ENCODE peak calls at places on chromosomes 5 and 9, in eight cellular contexts. One of them, this sample, is unnamed.

GRCh38 chr9:117073539-117074336 is 341.1 kb downstream of the ASTN2 start:
- DNase-seq in endothelial cell of umbilical vein: no peak
- DNase-seq in breast epithelium: peak
- DNase-seq in upper lobe of right lung: no peak
- DNase-seq in heart right ventricle: no peak
- DNase-seq in cardiac muscle cell: peak
- DNase-seq in brain microvascular endothelial cell: peak
- DNase-seq in H9: peak
- DNase-seq in this sample: no peak

GRCh38 chr9:33988219-33988890 is 60.3 kb downstream of the UBAP2 start:
- DNase-seq in brain microvascular endothelial cell: no peak
- DNase-seq in cardiac muscle cell: no peak
- DNase-seq in endothelial cell of umbilical vein: no peak
- DNase-seq in upper lobe of right lung: no peak
- DNase-seq in H9: no peak
- DNase-seq in breast epithelium: no peak
- DNase-seq in heart right ventricle: no peak
- DNase-seq in this sample: peak

GRCh38 chr9:4538621-4539020 is 48.4 kb downstream of the SLC1A1 start:
- DNase-seq in cardiac muscle cell: no peak
- DNase-seq in breast epithelium: no peak
- DNase-seq in endothelial cell of umbilical vein: no peak
- DNase-seq in heart right ventricle: no peak
- DNase-seq in upper lobe of right lung: no peak
- DNase-seq in brain microvascular endothelial cell: no peak
- DNase-seq in H9: no peak
- DNase-seq in this sample: no peak

GRCh38 chr5:23139338-23140171 is 286.4 kb upstream of the CDH12 start:
- DNase-seq in endothelial cell of umbilical vein: peak
- DNase-seq in upper lobe of right lung: no peak
- DNase-seq in cardiac muscle cell: peak
- DNase-seq in H9: no peak
- DNase-seq in brain microvascular endothelial cell: no peak
- DNase-seq in breast epithelium: no peak
- DNase-seq in heart right ventricle: no peak
- DNase-seq in this sample: no peak

GRCh38 chr9:37746448-37747270 is 6.9 kb upstream of the TRMT10B start:
- DNase-seq in heart right ventricle: no peak
- DNase-seq in H9: no peak
- DNase-seq in cardiac muscle cell: no peak
- DNase-seq in breast epithelium: no peak
- DNase-seq in upper lobe of right lung: no peak
- DNase-seq in endothelial cell of umbilical vein: no peak
- DNase-seq in brain microvascular endothelial cell: no peak
- DNase-seq in this sample: no peak

GRCh38 chr9:128124873-128125574 is 2.5 kb downstream of the PTGES2 start:
- DNase-seq in heart right ventricle: peak
- DNase-seq in H9: peak
- DNase-seq in upper lobe of right lung: peak
- DNase-seq in cardiac muscle cell: peak
- DNase-seq in brain microvascular endothelial cell: peak
- DNase-seq in endothelial cell of umbilical vein: peak
- DNase-seq in breast epithelium: no peak
- DNase-seq in this sample: no peak

GRCh38 chr5:116032094-116032517 is at the start of gene ARL14EPL:
- DNase-seq in heart right ventricle: no peak
- DNase-seq in brain microvascular endothelial cell: peak
- DNase-seq in endothelial cell of umbilical vein: peak
- DNase-seq in H9: no peak
- DNase-seq in cardiac muscle cell: peak
- DNase-seq in upper lobe of right lung: peak
- DNase-seq in breast epithelium: no peak
- DNase-seq in this sample: no peak

GRCh38 chr9:72473474-72474241 is 47.8 kb upstream of the TMC1 start:
- DNase-seq in endothelial cell of umbilical vein: peak
- DNase-seq in breast epithelium: no peak
- DNase-seq in heart right ventricle: no peak
- DNase-seq in brain microvascular endothelial cell: no peak
- DNase-seq in H9: no peak
- DNase-seq in cardiac muscle cell: no peak
- DNase-seq in upper lobe of right lung: no peak
- DNase-seq in this sample: no peak

GRCh38 chr9:33446507-33447403 is 638 bp downstream of the AQP3 start:
- DNase-seq in upper lobe of right lung: peak
- DNase-seq in breast epithelium: no peak
- DNase-seq in heart right ventricle: no peak
- DNase-seq in cardiac muscle cell: no peak
- DNase-seq in brain microvascular endothelial cell: peak
- DNase-seq in endothelial cell of umbilical vein: peak
- DNase-seq in H9: no peak
- DNase-seq in this sample: peak

GRCh38 chr9:129280236-129281231 is 102.5 kb upstream of the IER5L start:
- DNase-seq in heart right ventricle: no peak
- DNase-seq in upper lobe of right lung: peak
- DNase-seq in H9: no peak
- DNase-seq in breast epithelium: peak
- DNase-seq in endothelial cell of umbilical vein: no peak
- DNase-seq in brain microvascular endothelial cell: no peak
- DNase-seq in cardiac muscle cell: no peak
- DNase-seq in this sample: no peak

GRCh38 chr5:74179183-74179582 is 461.3 kb downstream of the ENC1 start:
- DNase-seq in cardiac muscle cell: no peak
- DNase-seq in upper lobe of right lung: no peak
- DNase-seq in endothelial cell of umbilical vein: peak
- DNase-seq in H9: no peak
- DNase-seq in brain microvascular endothelial cell: peak
- DNase-seq in heart right ventricle: no peak
- DNase-seq in breast epithelium: no peak
- DNase-seq in this sample: no peak

GRCh38 chr5:159891371-159891770 is 24.9 kb upstream of the ADRA1B start:
- DNase-seq in upper lobe of right lung: no peak
- DNase-seq in cardiac muscle cell: no peak
- DNase-seq in H9: no peak
- DNase-seq in endothelial cell of umbilical vein: no peak
- DNase-seq in breast epithelium: no peak
- DNase-seq in heart right ventricle: no peak
- DNase-seq in brain microvascular endothelial cell: no peak
- DNase-seq in this sample: no peak

GRCh38 chr5:89230178-89230577 is 347.2 kb upstream of the MEF2C start:
- DNase-seq in cardiac muscle cell: no peak
- DNase-seq in heart right ventricle: no peak
- DNase-seq in H9: no peak
- DNase-seq in breast epithelium: no peak
- DNase-seq in endothelial cell of umbilical vein: no peak
- DNase-seq in brain microvascular endothelial cell: no peak
- DNase-seq in upper lobe of right lung: no peak
- DNase-seq in this sample: no peak

GRCh38 chr5:111461261-111461671 is 51.1 kb downstream of the STARD4 start:
- DNase-seq in H9: peak
- DNase-seq in heart right ventricle: no peak
- DNase-seq in brain microvascular endothelial cell: peak
- DNase-seq in endothelial cell of umbilical vein: no peak
- DNase-seq in cardiac muscle cell: peak
- DNase-seq in upper lobe of right lung: no peak
- DNase-seq in breast epithelium: no peak
- DNase-seq in this sample: no peak

GRCh38 chr5:127196042-127196441 is 94.6 kb upstream of the MEGF10 start:
- DNase-seq in breast epithelium: no peak
- DNase-seq in heart right ventricle: no peak
- DNase-seq in H9: no peak
- DNase-seq in cardiac muscle cell: no peak
- DNase-seq in brain microvascular endothelial cell: no peak
- DNase-seq in upper lobe of right lung: no peak
- DNase-seq in endothelial cell of umbilical vein: peak
- DNase-seq in this sample: no peak

GRCh38 chr9:7976856-7977255 is 177.3 kb upstream of the DMAC1 start:
- DNase-seq in cardiac muscle cell: no peak
- DNase-seq in brain microvascular endothelial cell: no peak
- DNase-seq in H9: no peak
- DNase-seq in upper lobe of right lung: no peak
- DNase-seq in breast epithelium: no peak
- DNase-seq in heart right ventricle: no peak
- DNase-seq in endothelial cell of umbilical vein: no peak
- DNase-seq in this sample: no peak

GRCh38 chr9:94780516-94780950 is 54.0 kb downstream of the AOPEP start:
- DNase-seq in endothelial cell of umbilical vein: peak
- DNase-seq in cardiac muscle cell: peak
- DNase-seq in H9: no peak
- DNase-seq in brain microvascular endothelial cell: no peak
- DNase-seq in breast epithelium: no peak
- DNase-seq in upper lobe of right lung: no peak
- DNase-seq in heart right ventricle: peak
- DNase-seq in this sample: no peak

GRCh38 chr5:176542596-176543427 is 5.6 kb upstream of the RNF44 start:
- DNase-seq in H9: no peak
- DNase-seq in upper lobe of right lung: no peak
- DNase-seq in cardiac muscle cell: peak
- DNase-seq in heart right ventricle: peak
- DNase-seq in breast epithelium: no peak
- DNase-seq in brain microvascular endothelial cell: no peak
- DNase-seq in endothelial cell of umbilical vein: no peak
- DNase-seq in this sample: peak

GRCh38 chr9:29160763-29161353 is 1587.6 kb upstream of the C9orf72 start:
- DNase-seq in upper lobe of right lung: no peak
- DNase-seq in H9: peak
- DNase-seq in endothelial cell of umbilical vein: no peak
- DNase-seq in cardiac muscle cell: no peak
- DNase-seq in breast epithelium: no peak
- DNase-seq in brain microvascular endothelial cell: no peak
- DNase-seq in heart right ventricle: no peak
- DNase-seq in this sample: no peak

GRCh38 chr5:143879646-143880045 is 67.7 kb downstream of the HMHB1 start:
- DNase-seq in cardiac muscle cell: no peak
- DNase-seq in brain microvascular endothelial cell: no peak
- DNase-seq in upper lobe of right lung: no peak
- DNase-seq in H9: no peak
- DNase-seq in heart right ventricle: no peak
- DNase-seq in breast epithelium: no peak
- DNase-seq in endothelial cell of umbilical vein: no peak
- DNase-seq in this sample: no peak

GRCh38 chr5:38451372-38451735 is 105.1 kb downstream of the LIFR start:
- DNase-seq in endothelial cell of umbilical vein: no peak
- DNase-seq in upper lobe of right lung: no peak
- DNase-seq in cardiac muscle cell: no peak
- DNase-seq in breast epithelium: no peak
- DNase-seq in heart right ventricle: no peak
- DNase-seq in brain microvascular endothelial cell: no peak
- DNase-seq in H9: no peak
- DNase-seq in this sample: no peak
- H3K27ac ChIP-seq in endothelial cell of umbilical vein: no peak
- H3K27ac ChIP-seq in upper lobe of right lung: no peak
- H3K27ac ChIP-seq in cardiac muscle cell: no peak
- H3K27ac ChIP-seq in breast epithelium: peak
- H3K27ac ChIP-seq in heart right ventricle: no peak
- H3K27ac ChIP-seq in brain microvascular endothelial cell: no peak
- H3K27ac ChIP-seq in H9: no peak
- H3K27ac ChIP-seq in this sample: no peak

DNA sequence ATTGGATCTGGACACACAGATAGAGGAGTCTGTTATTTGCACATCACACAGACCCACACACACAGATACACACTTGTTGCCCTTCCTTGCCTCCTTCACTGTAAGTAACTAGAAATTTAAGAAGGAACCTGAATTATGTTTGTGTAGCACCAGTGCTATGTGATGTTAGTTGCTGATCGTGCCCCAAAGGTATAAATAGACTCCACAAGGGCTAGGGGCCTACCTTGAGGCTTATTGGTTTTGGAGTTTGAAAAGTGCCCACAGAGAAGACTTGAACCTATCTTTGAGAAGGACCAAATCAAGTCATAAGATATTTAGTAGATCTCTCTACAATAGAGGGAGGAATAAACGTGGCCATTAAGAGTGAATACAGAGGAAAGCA is 8.8 kb upstream of the TGFBI start:
- DNase-seq in heart right ventricle: no peak
- DNase-seq in brain microvascular endothelial cell: no peak
- DNase-seq in endothelial cell of umbilical vein: no peak
- DNase-seq in cardiac muscle cell: no peak
- DNase-seq in H9: no peak
- DNase-seq in upper lobe of right lung: no peak
- DNase-seq in breast epithelium: no peak
- DNase-seq in this sample: no peak
- H3K27ac ChIP-seq in heart right ventricle: peak
- H3K27ac ChIP-seq in brain microvascular endothelial cell: peak
- H3K27ac ChIP-seq in endothelial cell of umbilical vein: no peak
- H3K27ac ChIP-seq in cardiac muscle cell: no peak
- H3K27ac ChIP-seq in H9: no peak
- H3K27ac ChIP-seq in upper lobe of right lung: no peak
- H3K27ac ChIP-seq in breast epithelium: peak
- H3K27ac ChIP-seq in this sample: no peak

GRCh38 chr9:114613087-114613486 is 2.0 kb downstream of the TMEM268 start:
- DNase-seq in H9: no peak
- DNase-seq in heart right ventricle: no peak
- DNase-seq in brain microvascular endothelial cell: no peak
- DNase-seq in upper lobe of right lung: no peak
- DNase-seq in breast epithelium: no peak
- DNase-seq in endothelial cell of umbilical vein: no peak
- DNase-seq in cardiac muscle cell: no peak
- DNase-seq in this sample: peak

GRCh38 chr9:114612272-114612923 is 1.3 kb downstream of the TMEM268 start:
- DNase-seq in upper lobe of right lung: peak
- DNase-seq in H9: no peak
- DNase-seq in endothelial cell of umbilical vein: no peak
- DNase-seq in breast epithelium: no peak
- DNase-seq in cardiac muscle cell: no peak
- DNase-seq in heart right ventricle: no peak
- DNase-seq in brain microvascular endothelial cell: no peak
- DNase-seq in this sample: no peak

GRCh38 chr9:114614373-114614772 is 3.3 kb downstream of the TMEM268 start:
- DNase-seq in H9: no peak
- DNase-seq in breast epithelium: no peak
- DNase-seq in upper lobe of right lung: no peak
- DNase-seq in cardiac muscle cell: no peak
- DNase-seq in brain microvascular endothelial cell: no peak
- DNase-seq in endothelial cell of umbilical vein: no peak
- DNase-seq in heart right ventricle: no peak
- DNase-seq in this sample: no peak

GRCh38 chr9:114611516-114612271 is 603 bp downstream of the TMEM268 start:
- DNase-seq in cardiac muscle cell: peak
- DNase-seq in endothelial cell of umbilical vein: peak
- DNase-seq in upper lobe of right lung: peak
- DNase-seq in brain microvascular endothelial cell: peak
- DNase-seq in breast epithelium: no peak
- DNase-seq in heart right ventricle: peak
- DNase-seq in H9: peak
- DNase-seq in this sample: peak

GRCh38 chr9:114613919-114614318 is 2.8 kb downstream of the TMEM268 start:
- DNase-seq in H9: no peak
- DNase-seq in breast epithelium: no peak
- DNase-seq in heart right ventricle: no peak
- DNase-seq in endothelial cell of umbilical vein: no peak
- DNase-seq in upper lobe of right lung: no peak
- DNase-seq in brain microvascular endothelial cell: no peak
- DNase-seq in cardiac muscle cell: no peak
- DNase-seq in this sample: no peak
- H3K27ac ChIP-seq in H9: no peak
- H3K27ac ChIP-seq in breast epithelium: peak
- H3K27ac ChIP-seq in heart right ventricle: no peak
- H3K27ac ChIP-seq in endothelial cell of umbilical vein: no peak
- H3K27ac ChIP-seq in upper lobe of right lung: no peak
- H3K27ac ChIP-seq in brain microvascular endothelial cell: no peak
- H3K27ac ChIP-seq in cardiac muscle cell: no peak
- H3K27ac ChIP-seq in this sample: no peak

GRCh38 chr9:120978987-120979386 is 52.4 kb upstream of the TRAF1 start:
- DNase-seq in breast epithelium: no peak
- DNase-seq in cardiac muscle cell: no peak
- DNase-seq in brain microvascular endothelial cell: no peak
- DNase-seq in heart right ventricle: no peak
- DNase-seq in upper lobe of right lung: no peak
- DNase-seq in endothelial cell of umbilical vein: no peak
- DNase-seq in H9: no peak
- DNase-seq in this sample: no peak
- H3K27ac ChIP-seq in breast epithelium: no peak
- H3K27ac ChIP-seq in cardiac muscle cell: no peak
- H3K27ac ChIP-seq in brain microvascular endothelial cell: no peak
- H3K27ac ChIP-seq in heart right ventricle: no peak
- H3K27ac ChIP-seq in upper lobe of right lung: no peak
- H3K27ac ChIP-seq in endothelial cell of umbilical vein: no peak
- H3K27ac ChIP-seq in H9: no peak
- H3K27ac ChIP-seq in this sample: no peak